ENCODE peak calls at places on chromosomes 11 and 22, in five cellular contexts. One of them, this sample, is unnamed.

GRCh38 chr11:77560605-77561004 is 29.1 kb upstream of the AQP11 start:
- DNase-seq in mesenchymal stem cell: peak
- DNase-seq in IMR-90: peak
- DNase-seq in H9: no peak
- DNase-seq in trophoblast cell: peak
- DNase-seq in this sample: no peak

GRCh38 chr11:46977940-46978595 is 41.5 kb downstream of the CSTPP1 start:
- DNase-seq in mesenchymal stem cell: peak
- DNase-seq in IMR-90: peak
- DNase-seq in H9: no peak
- DNase-seq in trophoblast cell: peak
- DNase-seq in this sample: no peak

GRCh38 chr11:64772318-64773018 is 5.9 kb downstream of the SF1 start:
- DNase-seq in mesenchymal stem cell: no peak
- DNase-seq in IMR-90: no peak
- DNase-seq in H9: no peak
- DNase-seq in trophoblast cell: no peak
- DNase-seq in this sample: no peak

GRCh38 chr11:6251990-6252473 is 7.6 kb upstream of the CCKBR start:
- DNase-seq in mesenchymal stem cell: peak
- DNase-seq in IMR-90: peak
- DNase-seq in H9: no peak
- DNase-seq in trophoblast cell: no peak
- DNase-seq in this sample: no peak

GRCh38 chr11:111736191-111736590 is 30.0 kb downstream of the PPP2R1B start:
- DNase-seq in mesenchymal stem cell: no peak
- DNase-seq in IMR-90: peak
- DNase-seq in H9: no peak
- DNase-seq in trophoblast cell: peak
- DNase-seq in this sample: no peak

GRCh38 chr11:10032991-10033390 is 261.0 kb downstream of the SBF2 start:
- DNase-seq in mesenchymal stem cell: no peak
- DNase-seq in IMR-90: peak
- DNase-seq in H9: no peak
- DNase-seq in trophoblast cell: peak
- DNase-seq in this sample: no peak

GRCh38 chr22:42357634-42358296 is 74.4 kb downstream of the NFAM1 start:
- DNase-seq in mesenchymal stem cell: no peak
- DNase-seq in IMR-90: no peak
- DNase-seq in H9: no peak
- DNase-seq in trophoblast cell: no peak
- DNase-seq in this sample: no peak

GRCh38 chr22:23789121-23789520 is 2.4 kb downstream of the SMARCB1 start:
- DNase-seq in mesenchymal stem cell: no peak
- DNase-seq in IMR-90: no peak
- DNase-seq in H9: peak
- DNase-seq in trophoblast cell: no peak
- DNase-seq in this sample: no peak

GRCh38 chr11:97361812-97362378 is 972.1 kb downstream of the JRKL start:
- DNase-seq in mesenchymal stem cell: peak
- DNase-seq in IMR-90: no peak
- DNase-seq in H9: no peak
- DNase-seq in trophoblast cell: no peak
- DNase-seq in this sample: no peak

GRCh38 chr11:128532571-128533091 is 54.7 kb downstream of the ETS1 start:
- DNase-seq in mesenchymal stem cell: no peak
- DNase-seq in IMR-90: no peak
- DNase-seq in H9: peak
- DNase-seq in trophoblast cell: no peak
- DNase-seq in this sample: peak

GRCh38 chr22:24807284-24807950 is 1.4 kb downstream of the SGSM1 start:
- DNase-seq in mesenchymal stem cell: peak
- DNase-seq in IMR-90: no peak
- DNase-seq in H9: no peak
- DNase-seq in trophoblast cell: peak
- DNase-seq in this sample: no peak

GRCh38 chr22:46538816-46539163 is 1.4 kb upstream of the CELSR1 start:
- DNase-seq in mesenchymal stem cell: no peak
- DNase-seq in IMR-90: peak
- DNase-seq in H9: no peak
- DNase-seq in trophoblast cell: peak
- DNase-seq in this sample: no peak

GRCh38 chr22:44160416-44160815 is 20.3 kb upstream of the PARVG start:
- DNase-seq in mesenchymal stem cell: no peak
- DNase-seq in IMR-90: no peak
- DNase-seq in H9: no peak
- DNase-seq in trophoblast cell: no peak
- DNase-seq in this sample: no peak
- H2BK5ac ChIP-seq in mesenchymal stem cell: no peak
- H2BK5ac ChIP-seq in IMR-90: no peak
- H2BK5ac ChIP-seq in H9: no peak
- H2BK5ac ChIP-seq in trophoblast cell: no peak
- H2BK5ac ChIP-seq in this sample: no peak

GRCh38 chr11:72672839-72673238 is 1.4 kb downstream of the PDE2A start:
- DNase-seq in mesenchymal stem cell: no peak
- DNase-seq in IMR-90: no peak
- DNase-seq in H9: no peak
- DNase-seq in trophoblast cell: no peak
- DNase-seq in this sample: no peak

GRCh38 chr11:72673943-72674828 is at the start of gene PDE2A:
- DNase-seq in mesenchymal stem cell: no peak
- DNase-seq in IMR-90: no peak
- DNase-seq in H9: peak
- DNase-seq in trophoblast cell: no peak
- DNase-seq in this sample: no peak

GRCh38 chr11:72676874-72677341 is 2.7 kb upstream of the PDE2A start:
- DNase-seq in mesenchymal stem cell: peak
- DNase-seq in IMR-90: peak
- DNase-seq in H9: peak
- DNase-seq in trophoblast cell: peak
- DNase-seq in this sample: peak

GRCh38 chr11:72673284-72673942 is 809 bp downstream of the PDE2A start:
- DNase-seq in mesenchymal stem cell: no peak
- DNase-seq in IMR-90: no peak
- DNase-seq in H9: no peak
- DNase-seq in trophoblast cell: no peak
- DNase-seq in this sample: peak

GRCh38 chr11:72675221-72675620 is 999 bp upstream of the PDE2A start:
- DNase-seq in mesenchymal stem cell: no peak
- DNase-seq in IMR-90: no peak
- DNase-seq in H9: no peak
- DNase-seq in trophoblast cell: no peak
- DNase-seq in this sample: no peak
- H2BK5ac ChIP-seq in mesenchymal stem cell: no peak
- H2BK5ac ChIP-seq in IMR-90: no peak
- H2BK5ac ChIP-seq in H9: no peak
- H2BK5ac ChIP-seq in trophoblast cell: no peak
- H2BK5ac ChIP-seq in this sample: peak

DNA sequence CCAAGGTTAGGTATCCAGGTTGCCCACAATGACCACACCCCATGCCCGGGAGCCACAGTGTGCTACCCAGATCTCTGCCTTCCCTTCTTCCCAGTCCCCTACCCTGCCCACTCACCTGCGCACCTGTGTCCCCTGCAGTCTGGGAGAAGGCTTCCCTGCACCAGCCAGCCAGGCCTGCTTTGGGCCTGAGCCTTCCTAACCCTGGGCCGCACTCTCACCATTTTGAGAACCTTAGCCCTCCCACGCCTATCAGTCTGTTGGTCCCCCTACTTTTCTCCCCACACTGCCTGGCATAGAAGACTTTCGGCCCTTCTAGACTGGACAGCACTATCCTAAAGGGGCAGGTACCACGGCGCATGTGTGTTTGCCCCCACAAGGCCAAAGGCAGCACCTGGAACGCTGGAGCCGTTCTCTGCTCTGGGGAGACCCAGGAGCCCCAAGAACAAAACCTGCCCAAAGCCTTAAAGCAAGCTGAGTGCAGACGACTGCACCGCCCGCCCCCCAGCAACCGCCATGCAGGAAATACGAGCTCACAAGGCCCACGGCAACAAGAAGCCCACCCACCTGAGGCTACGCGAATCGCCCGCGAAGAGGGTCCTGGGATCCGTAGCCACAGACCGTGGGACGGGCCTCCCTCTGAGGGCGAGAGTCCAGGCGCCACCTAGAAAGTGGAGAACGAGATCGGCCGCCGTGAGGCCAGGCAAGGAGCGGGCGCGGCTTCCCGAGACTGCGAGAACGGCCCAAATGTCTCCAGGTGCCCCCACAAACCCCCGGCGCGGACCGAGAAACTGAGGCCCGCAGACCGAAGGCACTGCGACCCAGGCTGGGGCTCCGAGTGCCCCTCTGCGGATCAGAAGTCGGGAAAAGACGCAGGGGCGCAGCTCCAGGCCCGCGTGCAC is 546 bp downstream of the GNB1L start:
- DNase-seq in mesenchymal stem cell: no peak
- DNase-seq in IMR-90: no peak
- DNase-seq in H9: no peak
- DNase-seq in trophoblast cell: no peak
- DNase-seq in this sample: no peak
- H2BK5ac ChIP-seq in mesenchymal stem cell: peak
- H2BK5ac ChIP-seq in IMR-90: peak
- H2BK5ac ChIP-seq in H9: no peak
- H2BK5ac ChIP-seq in trophoblast cell: peak
- H2BK5ac ChIP-seq in this sample: peak

DNA sequence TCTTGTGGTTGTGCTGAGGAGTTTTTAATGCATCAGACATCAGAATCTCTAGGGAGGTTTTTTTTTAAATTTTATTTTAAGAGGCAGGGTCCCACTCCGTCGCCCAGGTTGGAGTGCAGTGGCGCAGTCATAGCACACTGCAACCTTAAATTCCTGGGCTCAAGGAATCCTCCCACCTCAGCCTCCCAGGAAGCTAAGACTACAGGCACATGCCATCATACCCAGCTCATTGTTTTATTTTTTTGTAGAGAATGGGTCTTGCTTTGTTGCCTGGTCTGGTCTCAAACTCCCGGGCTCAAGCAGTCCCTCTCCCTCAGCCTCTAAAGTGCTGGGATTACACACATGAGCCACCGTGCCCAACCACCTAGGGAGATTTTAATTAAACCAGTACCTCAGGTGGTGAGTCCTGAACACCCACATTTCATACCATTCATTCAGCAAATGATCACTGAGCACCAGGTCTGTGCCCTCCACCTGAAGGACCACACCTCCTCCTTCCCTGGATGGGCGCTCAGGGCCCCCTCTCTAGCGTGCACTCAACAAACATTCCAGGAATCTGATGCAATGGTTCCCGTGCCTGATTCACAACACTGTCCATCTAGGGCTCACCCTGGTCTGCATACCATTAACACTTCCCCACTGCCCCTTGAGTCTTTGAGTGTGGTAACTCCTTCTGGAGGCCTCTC is 9.5 kb upstream of the MYH9 start:
- DNase-seq in mesenchymal stem cell: peak
- DNase-seq in IMR-90: peak
- DNase-seq in H9: no peak
- DNase-seq in trophoblast cell: peak
- DNase-seq in this sample: no peak
- H2BK5ac ChIP-seq in mesenchymal stem cell: peak
- H2BK5ac ChIP-seq in IMR-90: peak
- H2BK5ac ChIP-seq in H9: no peak
- H2BK5ac ChIP-seq in trophoblast cell: no peak
- H2BK5ac ChIP-seq in this sample: no peak

This sample was measured in neuronal stem cell.